ENCODE peak calls at places on chromosomes 2 and 18, in ten cellular contexts. U is stomach; K is occipital lobe; V is kidney; F is left ventricle myocardium superior; S is iris pigment epithelial cell; L is HTR-8/SVneo; I is effector CD4-positive, alpha-beta T cell; Z is T-cell; B is aorta. M is an unnamed sample.

GRCh38 chr2:99545622-99546021 is 55.8 kb upstream of the REV1 start:
- DNase-seq in S (no peak), V (no peak), K (no peak), F (no peak), I (no peak), L (no peak), U (no peak), Z (no peak), B (no peak), M (no peak)

GRCh38 chr2:205369813-205370212 is 312.5 kb upstream of the NRP2 start:
- DNase-seq in B (no peak), V (no peak), K (no peak), U (no peak), S (no peak), F (no peak), I (no peak), Z (no peak), L (no peak), M (no peak)

GRCh38 chr2:237539681-237540080 is 26.7 kb upstream of the PRLH start:
- DNase-seq in S (no peak), F (no peak), K (no peak), Z (no peak), V (no peak), I (no peak), B (no peak), U (no peak), L (no peak), M (peak; percentile 25)

GRCh38 chr18:69215151-69215550 is 185.5 kb upstream of the DOK6 start:
- DNase-seq in S (no peak), K (no peak), V (no peak), I (no peak), Z (no peak), U (no peak), L (no peak), F (no peak), B (no peak), M (no peak)

GRCh38 chr2:197480165-197481036 is 19.2 kb downstream of the HSPD1 start:
- DNase-seq in U (no peak), S (no peak), K (no peak), V (no peak), B (no peak), Z (no peak), I (no peak), F (no peak), L (no peak), M (no peak)

GRCh38 chr2:223075301-223076270 is 23.6 kb downstream of the KCNE4 start:
- DNase-seq in I (no peak), B (no peak), Z (no peak), K (no peak), L (no peak), S (peak; percentile 66), V (no peak), U (no peak), F (no peak), M (no peak)

GRCh38 chr2:96427917-96428316 is 77.2 kb downstream of the NEURL3 start:
- DNase-seq in Z (no peak), K (no peak), U (no peak), B (no peak), F (no peak), L (peak; percentile 84), S (peak; percentile 88), I (no peak), V (no peak), M (no peak)

GRCh38 chr18:78323453-78324230 is 656.0 kb upstream of the SALL3 start:
- DNase-seq in Z (no peak), L (no peak), U (no peak), V (no peak), F (no peak), B (no peak), K (no peak), S (no peak), I (no peak), M (no peak)

GRCh38 chr2:202149155-202149762 is 76.2 kb downstream of the KIAA2012 start:
- DNase-seq in S (peak; percentile 71), F (peak; percentile 58), V (no peak), Z (no peak), I (no peak), U (no peak), B (peak; percentile 77), K (peak; percentile 60), L (no peak), M (no peak)

GRCh38 chr2:217889656-217890055 is 113.1 kb downstream of the TNS1 start:
- DNase-seq in S (no peak), K (no peak), U (no peak), I (no peak), L (no peak), V (no peak), F (no peak), Z (no peak), B (peak; percentile 33), M (no peak)

GRCh38 chr2:2188344-2189111 is 142.5 kb downstream of the MYT1L start:
- DNase-seq in V (no peak), S (no peak), Z (no peak), F (no peak), B (no peak), L (no peak), K (no peak), U (no peak), I (no peak), M (no peak)